ENCODE peak calls at places on chromosomes 3 and 15, in nine cellular contexts. F, Z, R, X, C, V, A, Y and D are unnamed samples.

GRCh38 chr3:110886514-110886913 is 185.1 kb upstream of the NECTIN3 start:
- DNase-seq in C (no peak), X (no peak), F (no peak), Z (no peak), R (no peak), V (no peak), Y (no peak), A (no peak), D (no peak)

GRCh38 chr3:39142067-39142466 is 11.3 kb downstream of the CSRNP1 start:
- DNase-seq in X (no peak), A (no peak), F (no peak), Y (no peak), Z (no peak), R (no peak), C (no peak), V (no peak), D (no peak)

GRCh38 chr15:79257454-79257853 is 25.1 kb upstream of the ANKRD34C start:
- DNase-seq in A (no peak), X (no peak), V (no peak), Z (no peak), Y (no peak), R (no peak), F (no peak), C (no peak), D (no peak)

GRCh38 chr15:39184701-39185390 is 396.0 kb upstream of the THBS1 start:
- DNase-seq in R (no peak), F (no peak), C (no peak), Z (no peak), V (no peak), Y (no peak), X (no peak), A (no peak), D (no peak)

GRCh38 chr3:71940523-71940922 is 155.6 kb upstream of the PROK2 start:
- DNase-seq in C (no peak), A (no peak), R (no peak), Z (no peak), Y (no peak), V (no peak), X (no peak), F (no peak), D (no peak)

GRCh38 chr3:194141415-194142155 is 5.6 kb downstream of the HES1 start:
- DNase-seq in Y (peak), Z (peak), F (peak), R (peak), A (peak), X (peak), V (peak), C (peak), D (peak)

GRCh38 chr3:128438488-128439072 is 28.1 kb downstream of the DNAJB8 start:
- DNase-seq in R (no peak), C (no peak), V (no peak), X (no peak), A (no peak), F (no peak), Y (no peak), Z (no peak), D (no peak)

GRCh38 chr15:99249270-99249817 is at the start of gene TTC23:
- DNase-seq in A (no peak), R (no peak), Z (no peak), F (peak), Y (no peak), V (peak), C (no peak), X (no peak), D (no peak)

GRCh38 chr3:172564499-172564898 is 41.3 kb upstream of the TNFSF10 start:
- DNase-seq in V (no peak), A (no peak), Y (no peak), R (no peak), X (no peak), C (no peak), F (no peak), Z (no peak), D (no peak)

GRCh38 chr15:97995192-97995591 is 34.7 kb downstream of the ARRDC4 start:
- DNase-seq in V (no peak), Y (no peak), A (no peak), F (peak), Z (no peak), C (no peak), X (no peak), R (no peak), D (no peak)

GRCh38 chr3:140406655-140407054 is 271.2 kb upstream of the TRIM42 start:
- DNase-seq in C (no peak), F (no peak), Z (no peak), R (no peak), Y (no peak), A (no peak), V (no peak), X (no peak), D (no peak)

GRCh38 chr3:100046986-100047385 is 67.3 kb downstream of the FILIP1L start:
- DNase-seq in V (no peak), A (no peak), X (no peak), F (no peak), C (no peak), Y (no peak), R (no peak), Z (no peak), D (no peak)

GRCh38 chr3:1195922-1196321 is 103.1 kb downstream of the CNTN6 start:
- DNase-seq in V (no peak), C (no peak), X (no peak), A (no peak), Z (no peak), F (peak), Y (no peak), R (no peak), D (no peak)